ENCODE peak calls at places on chromosome 12, in four cellular contexts. Z is right lobe of liver, E is HCT116, C is testis. W is an unnamed sample.

GRCh38 chr12:26319511-26319910 is 124.1 kb downstream of the SSPN start:
- DNase-seq in C (peak), Z (no peak), E (no peak), W (peak)

GRCh38 chr12:66744956-66745383 is 66.1 kb upstream of the GRIP1 start:
- DNase-seq in C (no peak), E (no peak), Z (no peak), W (no peak)

GRCh38 chr12:114668151-114668891 is 15.7 kb downstream of the TBX3 start:
- DNase-seq in C (peak), Z (peak), E (peak), W (peak)

GRCh38 chr12:99911076-99911475 is 73.7 kb downstream of the ANKS1B start:
- DNase-seq in E (no peak), C (peak), Z (no peak), W (peak)

GRCh38 chr12:109912790-109913189 is 12.7 kb downstream of the TCHP start:
- DNase-seq in Z (no peak), C (peak), E (no peak), W (no peak)

GRCh38 chr12:62400135-62400534 is 66.5 kb upstream of the MON2 start:
- DNase-seq in E (no peak), C (no peak), Z (no peak), W (no peak)

GRCh38 chr12:27534060-27534764 is 10.2 kb downstream of the PPFIBP1 start:
- DNase-seq in Z (no peak), C (no peak), E (no peak), W (no peak)

GRCh38 chr12:32312049-32312670 is 87.2 kb upstream of the FGD4 start:
- DNase-seq in Z (no peak), E (peak), C (no peak), W (no peak)

GRCh38 chr12:110109037-110109836 is 14.9 kb upstream of the IFT81 start:
- DNase-seq in E (no peak), Z (no peak), C (peak), W (peak)

GRCh38 chr12:1644523-1645438 is 15.8 kb downstream of the WNT5B start:
- DNase-seq in C (peak), Z (peak), E (no peak), W (peak)

GRCh38 chr12:51341259-51342007 is 5.0 kb downstream of the CELA1 start:
- DNase-seq in C (peak), Z (peak), E (peak), W (peak)

GRCh38 chr12:121060149-121061001 is 21.3 kb upstream of the OASL start:
- DNase-seq in C (peak), Z (peak), E (peak), W (no peak)

GRCh38 chr12:19474147-19474546 is 34.9 kb downstream of the AEBP2 start:
- DNase-seq in C (no peak), E (no peak), Z (no peak), W (no peak)

GRCh38 chr12:78062781-78063180 is 232.1 kb downstream of the NAV3 start:
- DNase-seq in Z (no peak), C (peak), E (no peak), W (peak)

GRCh38 chr12:121657305-121658008 is 12.0 kb downstream of the MORN3 start:
- DNase-seq in E (no peak), Z (no peak), C (no peak), W (no peak)

GRCh38 chr12:76346798-76347420 is 1.3 kb downstream of the BBS10 start:
- DNase-seq in Z (no peak), C (peak), E (no peak), W (no peak)

GRCh38 chr12:21852251-21852650 is 77.7 kb upstream of the KCNJ8 start:
- DNase-seq in E (no peak), C (no peak), Z (no peak), W (no peak)

GRCh38 chr12:76621582-76622024 is 62.0 kb upstream of the OSBPL8 start:
- DNase-seq in Z (peak), E (peak), C (peak), W (peak)

GRCh38 chr12:95116341-95116740 is 42.9 kb upstream of the NR2C1 start:
- DNase-seq in C (no peak), E (no peak), Z (no peak), W (no peak)

GRCh38 chr12:34236073-34236472 is 213.8 kb downstream of the ALG10 start:
- DNase-seq in Z (no peak), C (no peak), E (no peak), W (no peak)

GRCh38 chr12:111034911-111035577 is 114.7 kb upstream of the MYL2 start:
- DNase-seq in C (no peak), E (no peak), Z (no peak), W (no peak)

DNA sequence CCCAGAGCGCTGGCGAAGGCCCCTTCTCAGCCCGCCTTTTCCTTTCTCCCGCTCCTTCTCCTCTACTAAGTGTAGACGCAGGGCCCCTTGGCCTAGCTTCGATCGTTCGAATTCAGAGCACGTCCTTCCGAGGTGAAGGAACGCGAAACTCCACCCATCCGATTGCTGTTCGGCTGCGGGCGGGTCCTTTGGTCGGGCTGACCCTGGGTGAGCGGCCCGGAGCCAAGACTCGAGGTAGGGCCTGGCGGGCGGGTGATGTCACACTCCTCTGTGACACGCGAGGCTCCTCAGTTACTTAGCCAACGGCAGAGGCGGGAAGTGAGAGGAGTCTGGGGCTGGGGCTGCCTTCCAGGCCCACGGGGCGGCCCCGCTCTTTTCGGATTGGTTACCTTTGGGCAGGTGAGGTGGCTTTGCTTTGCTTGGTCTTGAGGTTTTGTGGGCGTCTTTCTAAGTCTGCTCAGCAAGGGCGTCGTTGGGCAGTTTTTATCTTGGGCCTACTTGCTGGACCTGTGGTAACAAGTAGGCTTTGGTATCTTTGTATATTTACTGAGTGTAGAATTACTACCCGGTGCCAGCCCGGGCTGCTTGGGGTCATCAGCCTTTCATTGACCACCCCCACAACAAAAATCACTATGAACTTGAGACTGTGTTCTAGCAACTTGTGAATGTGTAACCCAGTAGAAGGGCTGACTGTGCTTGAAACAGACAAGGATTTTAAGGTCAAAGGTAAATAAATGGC is 694 bp downstream of the TMBIM6 start:
- DNase-seq in C (peak), E (peak), Z (peak), W (peak)
- TF ChIP-seq POLR2A in C (no peak), E (no peak), Z (no peak), W (no peak)

DNA sequence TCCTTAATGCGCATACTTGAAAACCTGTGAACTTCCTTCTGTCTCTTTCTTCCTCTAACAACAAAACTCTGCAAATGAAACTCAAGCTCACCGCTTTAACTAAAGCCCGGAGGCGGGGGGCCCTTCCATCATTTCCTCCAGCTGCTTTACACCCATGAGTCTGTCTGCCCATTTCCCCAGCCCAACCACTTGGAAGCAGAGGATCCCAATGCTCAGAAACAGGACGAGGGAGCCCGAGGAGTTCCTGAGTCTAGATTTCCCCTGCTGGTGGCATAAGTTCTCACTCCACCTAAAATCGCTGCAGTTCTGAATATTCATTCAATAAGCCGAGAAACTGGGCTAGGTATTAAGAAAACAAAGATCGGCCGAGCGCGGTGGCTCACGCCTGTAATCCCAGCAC is 30.8 kb downstream of the GPR19 start:
- DNase-seq in C (no peak), Z (no peak), E (no peak), W (no peak)
- TF ChIP-seq CTCF in C (no peak), Z (no peak), E (no peak), W (no peak)

GRCh38 chr12:119681139-119681538 is 13.2 kb downstream of the PRKAB1 start:
- DNase-seq in C (no peak), Z (peak), E (no peak), W (no peak)

GRCh38 chr12:119682635-119683340 is 14.9 kb downstream of the PRKAB1 start:
- DNase-seq in Z (no peak), C (no peak), E (no peak), W (no peak)

GRCh38 chr12:119683413-119683812 is 15.5 kb downstream of the PRKAB1 start:
- DNase-seq in E (no peak), Z (no peak), C (no peak), W (no peak)

GRCh38 chr12:119683816-119684215 is 15.9 kb downstream of the PRKAB1 start:
- DNase-seq in E (no peak), C (no peak), Z (no peak), W (no peak)

GRCh38 chr12:119681953-119682352 is 14.0 kb downstream of the PRKAB1 start:
- DNase-seq in Z (no peak), E (no peak), C (no peak), W (no peak)
- TF ChIP-seq POLR2A in Z (no peak), E (no peak), C (no peak), W (no peak)

GRCh38 chr12:57852620-57853509 is 6.3 kb upstream of the CTDSP2 start:
- DNase-seq in E (no peak), Z (no peak), C (peak), W (no peak)
- TF ChIP-seq CTCF in E (no peak), Z (no peak), C (no peak), W (no peak)

GRCh38 chr12:4272014-4272975 is 1.3 kb upstream of the CCND2 start:
- DNase-seq in E (no peak), C (peak), Z (peak), W (peak)
- TF ChIP-seq POLR2A in E (no peak), C (no peak), Z (no peak), W (no peak)

GRCh38 chr12:75041481-75041880 is 168.2 kb downstream of the KCNC2 start:
- DNase-seq in E (no peak), C (no peak), Z (no peak), W (no peak)

GRCh38 chr12:75047885-75048525 is 161.6 kb downstream of the KCNC2 start:
- DNase-seq in Z (no peak), C (no peak), E (no peak), W (no peak)

GRCh38 chr12:75042125-75042524 is 167.5 kb downstream of the KCNC2 start:
- DNase-seq in Z (no peak), E (no peak), C (no peak), W (no peak)
- TF ChIP-seq CTCF in Z (no peak), E (no peak), C (no peak), W (no peak)

GRCh38 chr12:131117438-131118245 is 163.9 kb downstream of the ADGRD1 start:
- DNase-seq in Z (no peak), C (no peak), E (no peak), W (no peak)
- TF ChIP-seq POLR2A in Z (no peak), C (no peak), E (no peak), W (no peak)

DNA sequence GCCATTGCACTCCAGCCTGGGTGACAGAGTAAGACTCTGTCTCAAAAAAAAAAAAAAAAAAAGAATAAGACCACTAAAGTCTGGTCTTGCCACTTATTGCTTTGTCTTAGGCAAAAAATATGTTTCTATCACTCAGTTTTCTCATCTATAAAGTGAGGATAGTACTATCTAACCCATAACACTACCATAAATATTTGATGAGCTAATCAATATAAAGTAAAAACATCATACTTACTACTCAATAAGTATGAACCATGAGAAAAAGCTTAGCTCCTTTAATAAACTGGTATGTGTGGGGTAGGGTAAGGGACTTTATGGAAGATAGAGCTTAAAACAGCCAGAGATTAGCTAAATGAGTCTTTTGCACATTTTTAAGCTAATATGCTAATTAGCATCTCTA is 85.5 kb downstream of the GXYLT1 start:
- DNase-seq in Z (no peak), E (no peak), C (no peak), W (no peak)
- TF ChIP-seq CTCF in Z (no peak), E (no peak), C (no peak), W (no peak)

DNA sequence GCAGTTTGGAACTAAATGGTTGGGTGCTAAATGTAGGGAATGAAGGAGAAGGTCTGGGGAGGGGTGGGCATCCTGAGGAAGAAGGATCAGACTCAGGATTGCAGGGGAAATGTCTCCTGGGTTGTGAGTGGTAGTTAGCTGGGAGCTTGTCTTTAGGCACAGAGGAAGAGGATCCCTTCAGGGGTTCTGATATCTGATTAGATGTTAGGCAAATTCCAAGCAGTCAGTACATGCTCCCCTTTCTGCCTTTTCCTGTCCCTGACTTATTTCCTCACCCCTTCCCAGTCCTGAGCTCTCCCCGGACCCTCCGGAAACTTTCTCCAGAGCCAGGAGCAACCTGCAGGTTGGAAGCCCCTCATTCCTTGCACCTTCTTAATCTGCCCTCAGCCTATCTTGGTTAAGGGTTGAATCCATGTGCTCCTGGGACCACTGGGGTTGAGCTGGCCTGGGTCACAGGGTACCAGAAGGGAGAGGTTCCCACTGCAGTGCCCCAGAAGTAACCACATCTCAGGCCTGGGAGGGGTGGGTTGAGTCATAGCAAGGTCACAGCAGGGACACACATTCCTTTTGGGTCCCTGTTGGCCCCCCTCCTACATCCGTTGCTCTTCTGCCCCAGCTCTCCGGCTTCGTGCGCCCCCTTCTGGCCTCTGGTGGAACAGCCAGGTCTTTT is 1.6 kb downstream of the IGFBP6 start:
- DNase-seq in Z (peak), E (peak), C (peak), W (peak)
- TF ChIP-seq POLR2A in Z (no peak), E (no peak), C (no peak), W (no peak)

GRCh38 chr12:4275869-4276253 is 2.3 kb downstream of the CCND2 start:
- DNase-seq in Z (no peak), C (no peak), E (no peak), W (no peak)
- TF ChIP-seq CTCF in Z (no peak), C (no peak), E (no peak), W (no peak)